ENCODE peak calls at places on chromosomes 13 and 19, in ten cellular contexts. One of them, this sample, is unnamed.

GRCh38 chr19:14089412-14089661 is 1.2 kb downstream of the SAMD1 start:
- DNase-seq in bronchial epithelial cell: no peak
- DNase-seq in effector CD4-positive, alpha-beta T cell: no peak
- DNase-seq in T-helper 17 cell: no peak
- DNase-seq in central memory CD8-positive, alpha-beta T cell: no peak
- DNase-seq in T-helper 9 cell: no peak
- DNase-seq in fibroblast of the aortic adventitia: peak
- DNase-seq in CD4-positive, alpha-beta memory T cell: no peak
- DNase-seq in mucosa of gallbladder: no peak
- DNase-seq in fibroblast of mammary gland: peak
- DNase-seq in this sample: no peak

GRCh38 chr19:19269952-19270694 is 3.0 kb downstream of the TM6SF2 start:
- DNase-seq in bronchial epithelial cell: no peak
- DNase-seq in effector CD4-positive, alpha-beta T cell: no peak
- DNase-seq in T-helper 17 cell: no peak
- DNase-seq in central memory CD8-positive, alpha-beta T cell: no peak
- DNase-seq in T-helper 9 cell: no peak
- DNase-seq in fibroblast of the aortic adventitia: no peak
- DNase-seq in CD4-positive, alpha-beta memory T cell: no peak
- DNase-seq in mucosa of gallbladder: no peak
- DNase-seq in fibroblast of mammary gland: no peak
- DNase-seq in this sample: peak

GRCh38 chr19:10338940-10339339 is 484 bp downstream of the ICAM3 start:
- DNase-seq in bronchial epithelial cell: no peak
- DNase-seq in effector CD4-positive, alpha-beta T cell: no peak
- DNase-seq in T-helper 17 cell: no peak
- DNase-seq in central memory CD8-positive, alpha-beta T cell: no peak
- DNase-seq in T-helper 9 cell: no peak
- DNase-seq in fibroblast of the aortic adventitia: no peak
- DNase-seq in CD4-positive, alpha-beta memory T cell: no peak
- DNase-seq in mucosa of gallbladder: no peak
- DNase-seq in fibroblast of mammary gland: no peak
- DNase-seq in this sample: no peak

GRCh38 chr13:109180905-109181425 is 551.6 kb downstream of the MYO16 start:
- DNase-seq in bronchial epithelial cell: peak
- DNase-seq in effector CD4-positive, alpha-beta T cell: no peak
- DNase-seq in T-helper 17 cell: no peak
- DNase-seq in central memory CD8-positive, alpha-beta T cell: no peak
- DNase-seq in T-helper 9 cell: no peak
- DNase-seq in fibroblast of the aortic adventitia: peak
- DNase-seq in CD4-positive, alpha-beta memory T cell: no peak
- DNase-seq in mucosa of gallbladder: no peak
- DNase-seq in fibroblast of mammary gland: peak
- DNase-seq in this sample: no peak

GRCh38 chr19:2261438-2262172 is 5.4 kb upstream of the JSRP1 start:
- DNase-seq in bronchial epithelial cell: no peak
- DNase-seq in effector CD4-positive, alpha-beta T cell: peak
- DNase-seq in T-helper 17 cell: no peak
- DNase-seq in central memory CD8-positive, alpha-beta T cell: no peak
- DNase-seq in T-helper 9 cell: peak
- DNase-seq in fibroblast of the aortic adventitia: peak
- DNase-seq in CD4-positive, alpha-beta memory T cell: peak
- DNase-seq in mucosa of gallbladder: no peak
- DNase-seq in fibroblast of mammary gland: peak
- DNase-seq in this sample: peak

GRCh38 chr19:33346665-33347064 is 26.8 kb upstream of the CEBPG start:
- DNase-seq in bronchial epithelial cell: no peak
- DNase-seq in effector CD4-positive, alpha-beta T cell: no peak
- DNase-seq in T-helper 17 cell: no peak
- DNase-seq in central memory CD8-positive, alpha-beta T cell: no peak
- DNase-seq in T-helper 9 cell: no peak
- DNase-seq in fibroblast of the aortic adventitia: no peak
- DNase-seq in CD4-positive, alpha-beta memory T cell: no peak
- DNase-seq in mucosa of gallbladder: no peak
- DNase-seq in fibroblast of mammary gland: no peak
- DNase-seq in this sample: no peak

GRCh38 chr13:97221046-97221445 is 1.1 kb upstream of the MBNL2 start:
- DNase-seq in bronchial epithelial cell: no peak
- DNase-seq in effector CD4-positive, alpha-beta T cell: no peak
- DNase-seq in T-helper 17 cell: no peak
- DNase-seq in central memory CD8-positive, alpha-beta T cell: no peak
- DNase-seq in T-helper 9 cell: no peak
- DNase-seq in fibroblast of the aortic adventitia: no peak
- DNase-seq in CD4-positive, alpha-beta memory T cell: no peak
- DNase-seq in mucosa of gallbladder: no peak
- DNase-seq in fibroblast of mammary gland: no peak
- DNase-seq in this sample: no peak

GRCh38 chr13:20148501-20149183 is 12.2 kb downstream of the GJA3 start:
- DNase-seq in bronchial epithelial cell: no peak
- DNase-seq in effector CD4-positive, alpha-beta T cell: no peak
- DNase-seq in T-helper 17 cell: no peak
- DNase-seq in central memory CD8-positive, alpha-beta T cell: no peak
- DNase-seq in T-helper 9 cell: no peak
- DNase-seq in fibroblast of the aortic adventitia: no peak
- DNase-seq in CD4-positive, alpha-beta memory T cell: no peak
- DNase-seq in mucosa of gallbladder: no peak
- DNase-seq in fibroblast of mammary gland: no peak
- DNase-seq in this sample: no peak

GRCh38 chr13:43780666-43781065 is 6.1 kb downstream of the ENOX1 start:
- DNase-seq in bronchial epithelial cell: no peak
- DNase-seq in effector CD4-positive, alpha-beta T cell: no peak
- DNase-seq in T-helper 17 cell: no peak
- DNase-seq in central memory CD8-positive, alpha-beta T cell: no peak
- DNase-seq in T-helper 9 cell: no peak
- DNase-seq in fibroblast of the aortic adventitia: no peak
- DNase-seq in CD4-positive, alpha-beta memory T cell: no peak
- DNase-seq in mucosa of gallbladder: no peak
- DNase-seq in fibroblast of mammary gland: no peak
- DNase-seq in this sample: no peak

GRCh38 chr19:45499196-45500180 is 1.2 kb downstream of the PPM1N start:
- DNase-seq in bronchial epithelial cell: peak
- DNase-seq in effector CD4-positive, alpha-beta T cell: peak
- DNase-seq in T-helper 17 cell: peak
- DNase-seq in central memory CD8-positive, alpha-beta T cell: peak
- DNase-seq in T-helper 9 cell: peak
- DNase-seq in fibroblast of the aortic adventitia: no peak
- DNase-seq in CD4-positive, alpha-beta memory T cell: peak
- DNase-seq in mucosa of gallbladder: peak
- DNase-seq in fibroblast of mammary gland: no peak
- DNase-seq in this sample: peak

GRCh38 chr19:5615756-5616327 is 6.7 kb downstream of the SAFB2 start:
- DNase-seq in bronchial epithelial cell: no peak
- DNase-seq in effector CD4-positive, alpha-beta T cell: no peak
- DNase-seq in T-helper 17 cell: no peak
- DNase-seq in central memory CD8-positive, alpha-beta T cell: no peak
- DNase-seq in T-helper 9 cell: no peak
- DNase-seq in fibroblast of the aortic adventitia: no peak
- DNase-seq in CD4-positive, alpha-beta memory T cell: no peak
- DNase-seq in mucosa of gallbladder: no peak
- DNase-seq in fibroblast of mammary gland: peak
- DNase-seq in this sample: no peak

GRCh38 chr19:36573948-36574726 is 1.0 kb upstream of the ZNF529 start:
- DNase-seq in bronchial epithelial cell: peak
- DNase-seq in effector CD4-positive, alpha-beta T cell: no peak
- DNase-seq in T-helper 17 cell: no peak
- DNase-seq in central memory CD8-positive, alpha-beta T cell: no peak
- DNase-seq in T-helper 9 cell: no peak
- DNase-seq in fibroblast of the aortic adventitia: no peak
- DNase-seq in CD4-positive, alpha-beta memory T cell: no peak
- DNase-seq in mucosa of gallbladder: no peak
- DNase-seq in fibroblast of mammary gland: peak
- DNase-seq in this sample: no peak

GRCh38 chr13:21015284-21015683 is 46.1 kb downstream of the LATS2 start:
- DNase-seq in bronchial epithelial cell: peak
- DNase-seq in effector CD4-positive, alpha-beta T cell: no peak
- DNase-seq in T-helper 17 cell: no peak
- DNase-seq in central memory CD8-positive, alpha-beta T cell: no peak
- DNase-seq in T-helper 9 cell: no peak
- DNase-seq in fibroblast of the aortic adventitia: peak
- DNase-seq in CD4-positive, alpha-beta memory T cell: no peak
- DNase-seq in mucosa of gallbladder: no peak
- DNase-seq in fibroblast of mammary gland: peak
- DNase-seq in this sample: no peak

GRCh38 chr13:91719033-91719432 is 320.6 kb downstream of the GPC5 start:
- DNase-seq in bronchial epithelial cell: peak
- DNase-seq in effector CD4-positive, alpha-beta T cell: no peak
- DNase-seq in T-helper 17 cell: no peak
- DNase-seq in central memory CD8-positive, alpha-beta T cell: no peak
- DNase-seq in T-helper 9 cell: no peak
- DNase-seq in fibroblast of the aortic adventitia: no peak
- DNase-seq in CD4-positive, alpha-beta memory T cell: no peak
- DNase-seq in mucosa of gallbladder: peak
- DNase-seq in fibroblast of mammary gland: peak
- DNase-seq in this sample: no peak

GRCh38 chr13:103190841-103191240 is 124.6 kb upstream of the SLC10A2 start:
- DNase-seq in bronchial epithelial cell: no peak
- DNase-seq in effector CD4-positive, alpha-beta T cell: no peak
- DNase-seq in T-helper 17 cell: no peak
- DNase-seq in central memory CD8-positive, alpha-beta T cell: no peak
- DNase-seq in T-helper 9 cell: no peak
- DNase-seq in fibroblast of the aortic adventitia: no peak
- DNase-seq in CD4-positive, alpha-beta memory T cell: no peak
- DNase-seq in mucosa of gallbladder: no peak
- DNase-seq in fibroblast of mammary gland: no peak
- DNase-seq in this sample: no peak

GRCh38 chr19:3818479-3818878 is 32.3 kb upstream of the MATK start:
- DNase-seq in bronchial epithelial cell: peak
- DNase-seq in effector CD4-positive, alpha-beta T cell: no peak
- DNase-seq in T-helper 17 cell: no peak
- DNase-seq in central memory CD8-positive, alpha-beta T cell: no peak
- DNase-seq in T-helper 9 cell: no peak
- DNase-seq in fibroblast of the aortic adventitia: peak
- DNase-seq in CD4-positive, alpha-beta memory T cell: no peak
- DNase-seq in mucosa of gallbladder: no peak
- DNase-seq in fibroblast of mammary gland: peak
- DNase-seq in this sample: no peak

GRCh38 chr19:32254128-32254527 is 91.3 kb upstream of the ZNF507 start:
- DNase-seq in bronchial epithelial cell: no peak
- DNase-seq in effector CD4-positive, alpha-beta T cell: no peak
- DNase-seq in T-helper 17 cell: no peak
- DNase-seq in central memory CD8-positive, alpha-beta T cell: no peak
- DNase-seq in T-helper 9 cell: no peak
- DNase-seq in fibroblast of the aortic adventitia: no peak
- DNase-seq in CD4-positive, alpha-beta memory T cell: no peak
- DNase-seq in mucosa of gallbladder: no peak
- DNase-seq in fibroblast of mammary gland: no peak
- DNase-seq in this sample: no peak

GRCh38 chr13:47168086-47168485 is 271.2 kb upstream of the HTR2A start:
- DNase-seq in bronchial epithelial cell: peak
- DNase-seq in effector CD4-positive, alpha-beta T cell: no peak
- DNase-seq in T-helper 17 cell: no peak
- DNase-seq in central memory CD8-positive, alpha-beta T cell: no peak
- DNase-seq in T-helper 9 cell: no peak
- DNase-seq in fibroblast of the aortic adventitia: peak
- DNase-seq in CD4-positive, alpha-beta memory T cell: no peak
- DNase-seq in mucosa of gallbladder: no peak
- DNase-seq in fibroblast of mammary gland: peak
- DNase-seq in this sample: no peak

GRCh38 chr13:82292334-82292733 is 1589.9 kb downstream of the SLITRK1 start:
- DNase-seq in bronchial epithelial cell: no peak
- DNase-seq in effector CD4-positive, alpha-beta T cell: no peak
- DNase-seq in T-helper 17 cell: no peak
- DNase-seq in central memory CD8-positive, alpha-beta T cell: no peak
- DNase-seq in T-helper 9 cell: no peak
- DNase-seq in fibroblast of the aortic adventitia: no peak
- DNase-seq in CD4-positive, alpha-beta memory T cell: no peak
- DNase-seq in mucosa of gallbladder: no peak
- DNase-seq in fibroblast of mammary gland: no peak
- DNase-seq in this sample: no peak

GRCh38 chr19:55369651-55370304 is 485 bp downstream of the IL11 start:
- DNase-seq in bronchial epithelial cell: peak
- DNase-seq in effector CD4-positive, alpha-beta T cell: no peak
- DNase-seq in T-helper 17 cell: no peak
- DNase-seq in central memory CD8-positive, alpha-beta T cell: no peak
- DNase-seq in T-helper 9 cell: peak
- DNase-seq in fibroblast of the aortic adventitia: peak
- DNase-seq in CD4-positive, alpha-beta memory T cell: peak
- DNase-seq in mucosa of gallbladder: no peak
- DNase-seq in fibroblast of mammary gland: peak
- DNase-seq in this sample: peak

GRCh38 chr19:44303976-44304568 is 753 bp downstream of the ZNF235 start:
- DNase-seq in bronchial epithelial cell: peak
- DNase-seq in effector CD4-positive, alpha-beta T cell: no peak
- DNase-seq in T-helper 17 cell: no peak
- DNase-seq in central memory CD8-positive, alpha-beta T cell: no peak
- DNase-seq in T-helper 9 cell: no peak
- DNase-seq in fibroblast of the aortic adventitia: no peak
- DNase-seq in CD4-positive, alpha-beta memory T cell: no peak
- DNase-seq in mucosa of gallbladder: no peak
- DNase-seq in fibroblast of mammary gland: peak
- DNase-seq in this sample: no peak

GRCh38 chr19:1172353-1173159 is 1.5 kb downstream of the SBNO2 start:
- DNase-seq in bronchial epithelial cell: no peak
- DNase-seq in effector CD4-positive, alpha-beta T cell: no peak
- DNase-seq in T-helper 17 cell: no peak
- DNase-seq in central memory CD8-positive, alpha-beta T cell: no peak
- DNase-seq in T-helper 9 cell: no peak
- DNase-seq in fibroblast of the aortic adventitia: peak
- DNase-seq in CD4-positive, alpha-beta memory T cell: no peak
- DNase-seq in mucosa of gallbladder: no peak
- DNase-seq in fibroblast of mammary gland: peak
- DNase-seq in this sample: peak

GRCh38 chr13:38384171-38384570 is 34.5 kb downstream of the UFM1 start:
- DNase-seq in bronchial epithelial cell: no peak
- DNase-seq in effector CD4-positive, alpha-beta T cell: no peak
- DNase-seq in T-helper 17 cell: no peak
- DNase-seq in central memory CD8-positive, alpha-beta T cell: no peak
- DNase-seq in T-helper 9 cell: no peak
- DNase-seq in fibroblast of the aortic adventitia: no peak
- DNase-seq in CD4-positive, alpha-beta memory T cell: no peak
- DNase-seq in mucosa of gallbladder: no peak
- DNase-seq in fibroblast of mammary gland: no peak
- DNase-seq in this sample: no peak

GRCh38 chr19:4814625-4815425 is 16.7 kb downstream of the TICAM1 start:
- DNase-seq in bronchial epithelial cell: no peak
- DNase-seq in effector CD4-positive, alpha-beta T cell: no peak
- DNase-seq in T-helper 17 cell: no peak
- DNase-seq in central memory CD8-positive, alpha-beta T cell: no peak
- DNase-seq in T-helper 9 cell: no peak
- DNase-seq in fibroblast of the aortic adventitia: peak
- DNase-seq in CD4-positive, alpha-beta memory T cell: no peak
- DNase-seq in mucosa of gallbladder: no peak
- DNase-seq in fibroblast of mammary gland: peak
- DNase-seq in this sample: no peak

GRCh38 chr13:99981115-99982020 is at the start of gene ZIC2:
- DNase-seq in bronchial epithelial cell: no peak
- DNase-seq in effector CD4-positive, alpha-beta T cell: no peak
- DNase-seq in T-helper 17 cell: peak
- DNase-seq in central memory CD8-positive, alpha-beta T cell: no peak
- DNase-seq in T-helper 9 cell: no peak
- DNase-seq in fibroblast of the aortic adventitia: no peak
- DNase-seq in CD4-positive, alpha-beta memory T cell: no peak
- DNase-seq in mucosa of gallbladder: no peak
- DNase-seq in fibroblast of mammary gland: peak
- DNase-seq in this sample: peak

GRCh38 chr19:46202872-46203860 is 26.4 kb upstream of the IGFL1 start:
- DNase-seq in bronchial epithelial cell: no peak
- DNase-seq in effector CD4-positive, alpha-beta T cell: no peak
- DNase-seq in T-helper 17 cell: no peak
- DNase-seq in central memory CD8-positive, alpha-beta T cell: no peak
- DNase-seq in T-helper 9 cell: no peak
- DNase-seq in fibroblast of the aortic adventitia: no peak
- DNase-seq in CD4-positive, alpha-beta memory T cell: no peak
- DNase-seq in mucosa of gallbladder: no peak
- DNase-seq in fibroblast of mammary gland: no peak
- DNase-seq in this sample: no peak

GRCh38 chr19:31110331-31110730 is 238.9 kb downstream of the TSHZ3 start:
- DNase-seq in bronchial epithelial cell: peak
- DNase-seq in effector CD4-positive, alpha-beta T cell: no peak
- DNase-seq in T-helper 17 cell: no peak
- DNase-seq in central memory CD8-positive, alpha-beta T cell: no peak
- DNase-seq in T-helper 9 cell: no peak
- DNase-seq in fibroblast of the aortic adventitia: peak
- DNase-seq in CD4-positive, alpha-beta memory T cell: no peak
- DNase-seq in mucosa of gallbladder: no peak
- DNase-seq in fibroblast of mammary gland: peak
- DNase-seq in this sample: peak

GRCh38 chr19:55641376-55642152 is 762 bp downstream of the ZNF580 start:
- DNase-seq in bronchial epithelial cell: no peak
- DNase-seq in effector CD4-positive, alpha-beta T cell: no peak
- DNase-seq in T-helper 17 cell: no peak
- DNase-seq in central memory CD8-positive, alpha-beta T cell: no peak
- DNase-seq in T-helper 9 cell: no peak
- DNase-seq in fibroblast of the aortic adventitia: peak
- DNase-seq in CD4-positive, alpha-beta memory T cell: peak
- DNase-seq in mucosa of gallbladder: no peak
- DNase-seq in fibroblast of mammary gland: no peak
- DNase-seq in this sample: no peak